ENCODE peak calls at places on chromosomes 11 and 22, in nine cellular contexts. U is stimulated activated CD4-positive, alpha-beta T cell treated with anti-CD3 and anti-CD28 coated beads, Interleukin-4, amount 100 ng/mL, for 48 hours; K is activated naive CD8-positive, alpha-beta T cell treated with anti-CD3 and anti-CD28 coated beads for 36 hours; P is NCI-H2107; O is GM04503; R is GM13976; E is activated CD4-positive, alpha-beta T cell treated with anti-CD3 and anti-CD28 coated beads for 24 hours; Y is left lobe of liver; L is GM03348. B is an unnamed sample.
A peak's percentile ranks its signal among the peaks of the same experiment; 100 is the strongest.

GRCh38 chr11:19768815-19769214 is 56.2 kb downstream of the NAV2 start:
- DNase-seq in O (no peak), L (no peak), E (no peak), Y (no peak), K (no peak), P (no peak), R (no peak), U (no peak), B (no peak)

GRCh38 chr11:134951305-134951700 is 539.3 kb upstream of the B3GAT1 start:
- DNase-seq in R (no peak), P (no peak), E (no peak), U (no peak), O (peak; percentile 43), L (peak; percentile 82), K (no peak), Y (no peak), B (no peak)

GRCh38 chr22:49078076-49078710 is 749.5 kb downstream of the BRD1 start:
- DNase-seq in O (no peak), U (no peak), L (no peak), Y (no peak), E (no peak), R (no peak), P (no peak), K (no peak), B (no peak)

GRCh38 chr11:133951484-133952198 is 5.1 kb downstream of the IGSF9B start:
- DNase-seq in U (no peak), E (no peak), R (no peak), L (peak; percentile 33), K (no peak), P (peak; percentile 69), O (peak; percentile 44), Y (no peak), B (no peak)

GRCh38 chr11:91970604-91971003 is 254.0 kb upstream of the FAT3 start:
- DNase-seq in L (no peak), P (no peak), R (no peak), E (no peak), O (no peak), K (no peak), Y (no peak), U (no peak), B (no peak)

GRCh38 chr11:62575156-62575555 is 1.5 kb upstream of the EEF1G start:
- DNase-seq in R (peak; percentile 29), U (no peak), P (no peak), O (no peak), L (peak; percentile 31), Y (peak; percentile 61), E (no peak), K (no peak), B (no peak)

GRCh38 chr22:18983120-18983651 is 47.1 kb upstream of the PRODH start:
- DNase-seq in U (no peak), Y (peak; percentile 35), R (no peak), E (no peak), P (no peak), K (no peak), O (no peak), L (no peak), B (no peak)

GRCh38 chr11:35982061-35982460 is 38.2 kb downstream of the LDLRAD3 start:
- DNase-seq in P (no peak), L (no peak), O (no peak), Y (no peak), U (no peak), K (no peak), R (no peak), E (no peak), B (no peak)

GRCh38 chr11:57425565-57426438 is 1.1 kb downstream of the SLC43A3 start:
- DNase-seq in R (no peak), U (no peak), P (no peak), O (no peak), E (no peak), K (no peak), Y (peak; percentile 55), L (peak; percentile 69), B (no peak)

GRCh38 chr11:127003260-127003981 is 2.9 kb upstream of the KIRREL3 start:
- DNase-seq in P (no peak), O (no peak), L (peak; percentile 81), K (peak; percentile 24), U (no peak), R (peak; percentile 51), E (no peak), Y (no peak), B (peak; percentile 79)

GRCh38 chr22:44389926-44390925 is 77.5 kb upstream of the SHISAL1 start:
- DNase-seq in O (no peak), K (no peak), Y (no peak), P (no peak), L (no peak), E (no peak), U (no peak), R (no peak), B (no peak)

GRCh38 chr11:1508491-1508891 is 21.9 kb upstream of the MOB2 start:
- DNase-seq in U (no peak), P (no peak), E (no peak), Y (no peak), O (no peak), R (no peak), K (no peak), L (no peak), B (no peak)

GRCh38 chr11:68345776-68346728 is 33.7 kb downstream of the LRP5 start:
- DNase-seq in Y (no peak), L (no peak), R (no peak), O (no peak), P (no peak), K (no peak), U (no peak), E (no peak), B (no peak)

B was measured in NT2/D1.